ENCODE peak calls at places on chromosomes 5 and 9, in nine cellular contexts. J is upper lobe of right lung, N is NCI-H1436, V is Right ventricle myocardium inferior, T is colonic mucosa, X is AG10803, R is NCI-H1694 treated with DMSO at 0.1 percent for 48 hours, L is SW480, Z is fibroblast of the aortic adventitia. Q is an unnamed sample.

GRCh38 chr9:105187781-105188180 is 56.7 kb upstream of the SLC44A1 start:
- DNase-seq in J (no peak), N (no peak), V (no peak), T (no peak), X (peak; percentile 90), R (no peak), L (no peak), Z (peak; percentile 89), Q (no peak)

GRCh38 chr9:97766092-97766491 is 69.0 kb upstream of the XPA start:
- DNase-seq in J (no peak), N (no peak), V (no peak), T (no peak), X (peak; percentile 76), R (no peak), L (no peak), Z (no peak), Q (no peak)

GRCh38 chr5:164002214-164002613 is 496.8 kb downstream of the MAT2B start:
- DNase-seq in J (no peak), N (no peak), V (no peak), T (no peak), X (no peak), R (no peak), L (no peak), Z (no peak), Q (no peak)

GRCh38 chr9:83596899-83597504 is 25.9 kb upstream of the IDNK start:
- DNase-seq in J (no peak), N (peak; percentile 26), V (no peak), T (peak; percentile 53), X (no peak), R (peak; percentile 29), L (peak; percentile 13), Z (peak; percentile 52), Q (no peak)

GRCh38 chr5:107570805-107571531 is 99.8 kb downstream of the EFNA5 start:
- DNase-seq in J (no peak), N (peak; percentile 11), V (no peak), T (peak; percentile 61), X (no peak), R (no peak), L (peak; percentile 27), Z (no peak), Q (no peak)

GRCh38 chr5:142486581-142486980 is 161.8 kb upstream of the SPRY4 start:
- DNase-seq in J (no peak), N (no peak), V (no peak), T (no peak), X (peak; percentile 47), R (no peak), L (no peak), Z (peak; percentile 80), Q (no peak)

GRCh38 chr5:60349891-60350415 is 350.0 kb downstream of the DEPDC1B start:
- DNase-seq in J (no peak), N (no peak), V (no peak), T (no peak), X (no peak), R (peak; percentile 8), L (no peak), Z (no peak), Q (no peak)

GRCh38 chr9:38390851-38391250 is 1.7 kb upstream of the ALDH1B1 start:
- DNase-seq in J (no peak), N (no peak), V (no peak), T (no peak), X (no peak), R (no peak), L (no peak), Z (no peak), Q (no peak)

GRCh38 chr5:65809817-65810531 is 88.0 kb downstream of the NLN start:
- DNase-seq in J (no peak), N (no peak), V (no peak), T (peak; percentile 85), X (peak; percentile 84), R (peak; percentile 80), L (no peak), Z (peak; percentile 98), Q (no peak)

GRCh38 chr5:176733586-176734262 is 76.6 kb upstream of the UNC5A start:
- DNase-seq in J (peak; percentile 47), N (no peak), V (no peak), T (no peak), X (peak; percentile 4), R (no peak), L (no peak), Z (no peak), Q (no peak)

GRCh38 chr9:137441935-137442321 is 771 bp upstream of the ENTPD8 start:
- DNase-seq in J (no peak), N (no peak), V (no peak), T (no peak), X (no peak), R (no peak), L (peak; percentile 78), Z (no peak), Q (no peak)

GRCh38 chr5:169742773-169743296 is 105.8 kb downstream of the DOCK2 start:
- DNase-seq in J (no peak), N (no peak), V (no peak), T (no peak), X (peak; percentile 93), R (peak; percentile 81), L (no peak), Z (peak; percentile 82), Q (no peak)

GRCh38 chr5:85334-85995 is 6.5 kb upstream of the PLEKHG4B start:
- DNase-seq in J (no peak), N (no peak), V (no peak), T (no peak), X (no peak), R (no peak), L (peak; percentile 29), Z (no peak), Q (no peak)

GRCh38 chr5:72328172-72328571 is 8.0 kb downstream of the PTCD2 start:
- DNase-seq in J (no peak), N (no peak), V (peak; percentile 77), T (no peak), X (peak; percentile 69), R (peak; percentile 94), L (no peak), Z (peak; percentile 74), Q (no peak)

GRCh38 chr5:57692582-57693487 is 210.2 kb upstream of the ACTBL2 start:
- DNase-seq in J (peak; percentile 61), N (no peak), V (peak; percentile 78), T (peak; percentile 36), X (peak; percentile 93), R (peak; percentile 5), L (peak; percentile 92), Z (peak; percentile 94), Q (peak; percentile 80)

GRCh38 chr9:113992994-113993393 is 85.1 kb downstream of the AMBP start:
- DNase-seq in J (no peak), N (no peak), V (no peak), T (no peak), X (no peak), R (no peak), L (no peak), Z (no peak), Q (peak; percentile 26)

GRCh38 chr9:104856413-104856941 is 71.5 kb downstream of the ABCA1 start:
- DNase-seq in J (no peak), N (peak; percentile 85), V (no peak), T (no peak), X (no peak), R (no peak), L (peak; percentile 61), Z (peak; percentile 12), Q (no peak)